ENCODE peak calls at places on chromosomes 2 and 18, in seven cellular contexts. I, Z, E, D, O, N and G are unnamed samples.

GRCh38 chr2:98084151-98084868 is 2.7 kb upstream of the VWA3B start:
- DNase-seq in I (no peak), Z (no peak), E (no peak), D (no peak), O (no peak), N (no peak), G (no peak)

GRCh38 chr2:144126302-144126701 is 393.6 kb downstream of the ZEB2 start:
- DNase-seq in I (no peak), Z (no peak), E (no peak), D (no peak), O (no peak), N (no peak), G (no peak)

GRCh38 chr2:1564506-1564905 is 151.2 kb downstream of the TPO start:
- DNase-seq in I (peak), Z (no peak), E (no peak), D (no peak), O (peak), N (no peak), G (no peak)

GRCh38 chr2:232516556-232516955 is 3.6 kb upstream of the PRSS56 start:
- DNase-seq in I (no peak), Z (no peak), E (no peak), D (no peak), O (no peak), N (no peak), G (no peak)

GRCh38 chr2:138157372-138157771 is 193.1 kb downstream of the HNMT start:
- DNase-seq in I (no peak), Z (no peak), E (no peak), D (no peak), O (no peak), N (no peak), G (no peak)

GRCh38 chr2:150376627-150377335 is 110.7 kb downstream of the RND3 start:
- DNase-seq in I (peak), Z (no peak), E (no peak), D (no peak), O (no peak), N (peak), G (no peak)

GRCh38 chr2:66305714-66306113 is 129.2 kb upstream of the MEIS1 start:
- DNase-seq in I (peak), Z (no peak), E (no peak), D (peak), O (no peak), N (peak), G (peak)

GRCh38 chr2:60855989-60856669 is 25.2 kb upstream of the REL start:
- DNase-seq in I (no peak), Z (no peak), E (no peak), D (no peak), O (no peak), N (no peak), G (no peak)

GRCh38 chr2:110764931-110765330 is 32.6 kb downstream of the ACOXL start:
- DNase-seq in I (no peak), Z (no peak), E (no peak), D (no peak), O (no peak), N (no peak), G (no peak)

GRCh38 chr2:5472673-5473072 is 219.5 kb upstream of the SOX11 start:
- DNase-seq in I (no peak), Z (no peak), E (no peak), D (no peak), O (no peak), N (no peak), G (no peak)

GRCh38 chr2:74583504-74583903 is 29.0 kb downstream of the DOK1 start:
- DNase-seq in I (no peak), Z (no peak), E (no peak), D (no peak), O (no peak), N (no peak), G (no peak)

GRCh38 chr2:185738679-185739472 is at the start of gene FSIP2:
- DNase-seq in I (peak), Z (no peak), E (peak), D (peak), O (peak), N (peak), G (peak)

GRCh38 chr2:216113572-216113971 is 4.4 kb downstream of the XRCC5 start:
- DNase-seq in I (no peak), Z (no peak), E (no peak), D (no peak), O (no peak), N (no peak), G (no peak)

GRCh38 chr2:57877811-57878572 is 168.6 kb upstream of the VRK2 start:
- DNase-seq in I (no peak), Z (no peak), E (no peak), D (no peak), O (no peak), N (no peak), G (no peak)

GRCh38 chr2:58834404-58834803 is 593.3 kb upstream of the FANCL start:
- DNase-seq in I (peak), Z (no peak), E (peak), D (no peak), O (no peak), N (no peak), G (no peak)

GRCh38 chr2:44016282-44016681 is 20.5 kb upstream of the LRPPRC start:
- DNase-seq in I (peak), Z (no peak), E (peak), D (peak), O (no peak), N (peak), G (peak)

DNA sequence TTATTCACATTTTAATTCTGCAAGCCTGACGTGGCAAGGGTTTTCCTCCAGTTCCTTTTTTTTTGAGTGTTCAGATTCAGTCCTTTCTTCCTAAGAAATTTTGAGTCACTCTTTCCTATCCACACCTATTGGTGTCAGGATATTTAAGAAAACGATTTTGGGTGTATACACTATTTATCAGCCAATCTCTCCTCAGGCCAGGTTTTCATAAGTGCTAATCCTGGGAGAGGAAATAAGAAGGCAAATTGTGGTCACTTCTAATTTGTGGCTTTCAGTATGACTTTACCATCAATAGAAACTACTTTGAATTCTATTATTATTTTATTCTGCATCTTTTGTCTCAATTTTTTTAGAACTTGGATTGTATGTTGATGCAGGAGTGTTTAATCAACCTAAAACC is 174.4 kb downstream of the DSEL start:
- DNase-seq in I (no peak), Z (no peak), E (no peak), D (no peak), O (no peak), N (no peak), G (no peak)
- TF ChIP-seq POLR2A in I (no peak), Z (no peak), E (no peak), D (no peak), O (no peak), N (no peak), G (no peak)

DNA sequence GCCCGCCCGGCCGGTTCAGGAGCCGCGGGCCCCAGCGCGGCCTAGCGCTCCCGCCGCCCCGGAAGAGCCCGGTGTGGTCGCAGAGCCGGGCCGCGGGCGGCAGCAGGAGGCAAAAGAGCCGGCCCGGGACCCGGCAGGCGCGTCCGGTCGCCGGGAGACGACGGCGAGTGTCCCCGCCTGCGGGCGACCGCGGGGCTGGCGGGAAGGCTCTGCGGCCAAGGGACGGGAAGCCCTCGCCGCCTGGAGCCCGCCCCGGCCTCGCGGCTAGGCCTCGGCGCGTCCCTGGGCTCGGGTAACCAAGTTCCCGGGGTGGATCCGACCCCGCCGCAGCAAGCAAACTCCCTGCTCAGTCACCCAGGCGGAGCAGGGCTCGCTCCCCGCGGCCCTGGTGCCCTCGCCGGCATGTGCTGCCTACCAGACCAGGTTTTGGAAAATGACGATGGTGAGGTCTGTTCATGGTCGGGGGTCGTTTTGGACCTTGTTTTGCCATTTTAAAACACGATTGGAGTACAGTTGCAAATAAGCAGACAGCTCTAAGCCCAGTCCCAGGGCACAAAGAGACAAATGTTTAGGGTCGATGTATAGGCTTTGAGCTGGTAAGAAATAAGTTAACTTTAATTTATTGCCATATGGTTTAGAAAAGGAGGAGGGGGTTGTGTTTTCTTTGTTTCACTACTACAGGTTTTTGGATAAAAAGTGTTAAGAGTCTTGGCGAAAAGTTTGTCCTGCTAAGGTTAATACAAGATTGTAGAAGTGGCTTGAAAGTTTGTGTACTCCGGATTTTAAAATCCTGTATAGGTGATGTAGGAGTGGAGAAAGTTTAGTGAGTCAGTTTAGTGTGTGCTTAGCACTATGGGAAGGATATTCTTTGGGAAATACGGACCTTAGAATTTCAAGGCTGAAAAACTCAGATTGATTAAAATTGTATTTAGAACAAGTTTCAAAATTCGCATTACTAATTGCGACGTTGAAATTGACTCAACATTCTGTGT is 1.1 kb downstream of the KCMF1 start:
- DNase-seq in I (peak), Z (peak), E (no peak), D (peak), O (peak), N (peak), G (peak)
- TF ChIP-seq POLR2A in I (no peak), Z (no peak), E (no peak), D (no peak), O (no peak), N (peak), G (no peak)

GRCh38 chr2:47077442-47078117 is 77.5 kb downstream of the STPG4 start:
- DNase-seq in I (no peak), Z (no peak), E (peak), D (no peak), O (no peak), N (no peak), G (no peak)

GRCh38 chr2:47074691-47075090 is 80.4 kb downstream of the STPG4 start:
- DNase-seq in I (no peak), Z (no peak), E (no peak), D (no peak), O (no peak), N (no peak), G (no peak)

GRCh38 chr2:47076586-47077441 is 78.3 kb downstream of the STPG4 start:
- DNase-seq in I (no peak), Z (no peak), E (no peak), D (peak), O (no peak), N (peak), G (no peak)

GRCh38 chr2:47075361-47076125 is 79.6 kb downstream of the STPG4 start:
- DNase-seq in I (no peak), Z (no peak), E (no peak), D (no peak), O (no peak), N (no peak), G (no peak)

DNA sequence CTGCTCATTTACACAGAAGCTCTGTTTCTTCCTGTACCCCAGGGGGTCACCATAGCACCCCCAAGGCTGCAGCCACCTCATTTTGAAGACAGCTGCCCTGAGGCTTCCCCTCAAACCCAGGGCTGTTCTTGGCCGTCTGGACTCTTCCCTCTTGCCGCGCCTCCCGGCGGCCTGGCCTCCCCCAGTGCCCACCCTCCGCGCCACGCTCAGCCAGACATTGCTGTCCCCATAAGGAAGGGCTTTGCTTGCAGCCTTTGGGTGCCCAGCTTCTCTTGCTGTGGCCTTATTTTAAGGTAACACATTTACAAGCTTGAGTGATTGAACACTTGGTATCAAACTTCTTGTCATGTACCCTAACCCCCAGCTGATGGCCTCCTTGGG is 79.0 kb downstream of the STPG4 start:
- DNase-seq in I (no peak), Z (no peak), E (no peak), D (no peak), O (no peak), N (no peak), G (no peak)
- TF ChIP-seq POLR2A in I (no peak), Z (no peak), E (no peak), D (no peak), O (no peak), N (no peak), G (no peak)

GRCh38 chr2:68158134-68158447 is 403 bp downstream of the PNO1 start:
- DNase-seq in I (no peak), Z (no peak), E (no peak), D (no peak), O (no peak), N (no peak), G (no peak)

GRCh38 chr2:68155618-68156017 is 2.1 kb upstream of the PNO1 start:
- DNase-seq in I (no peak), Z (no peak), E (no peak), D (no peak), O (no peak), N (no peak), G (no peak)

GRCh38 chr2:68157002-68157401 is 686 bp upstream of the PNO1 start:
- DNase-seq in I (no peak), Z (peak), E (no peak), D (no peak), O (peak), N (no peak), G (peak)

GRCh38 chr2:68156419-68156818 is 1.3 kb upstream of the PNO1 start:
- DNase-seq in I (no peak), Z (no peak), E (no peak), D (no peak), O (no peak), N (no peak), G (no peak)

DNA sequence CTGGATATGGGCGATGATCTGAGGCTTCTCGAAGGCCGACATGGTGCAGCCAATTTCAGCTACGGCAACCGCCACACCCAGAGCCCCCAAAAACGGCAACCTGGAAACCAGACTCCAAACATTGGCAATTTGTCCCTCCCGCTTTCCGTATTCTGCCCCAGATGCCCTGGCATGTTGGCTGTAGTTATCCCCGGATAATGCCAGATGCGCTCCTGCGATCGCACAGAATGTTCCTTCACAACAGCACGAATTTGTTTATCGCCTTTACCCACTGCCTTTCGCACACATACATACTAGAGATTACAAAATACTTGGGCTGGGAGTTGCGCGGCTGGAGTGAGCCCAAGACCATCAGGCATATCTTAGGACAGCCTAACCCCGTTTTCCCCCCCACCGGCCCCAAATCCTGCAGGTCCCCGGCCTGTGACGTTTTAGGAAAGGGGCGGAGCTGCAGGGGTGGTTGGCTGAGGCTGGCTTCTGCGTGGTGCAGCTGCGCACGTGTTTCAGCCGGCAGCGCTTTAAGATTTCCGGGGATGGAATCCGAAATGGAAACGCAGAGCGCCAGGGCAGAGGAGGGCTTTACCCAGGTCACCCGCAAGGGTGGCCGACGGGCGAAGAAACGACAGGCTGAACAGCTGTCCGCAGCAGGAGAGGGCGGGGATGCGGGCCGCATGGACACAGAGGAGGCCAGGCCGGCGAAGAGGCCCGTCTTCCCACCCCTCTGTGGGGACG is at the start of gene PNO1:
- DNase-seq in I (peak), Z (peak), E (peak), D (peak), O (peak), N (peak), G (peak)
- TF ChIP-seq POLR2A in I (peak), Z (no peak), E (peak), D (peak), O (no peak), N (peak), G (no peak)

DNA sequence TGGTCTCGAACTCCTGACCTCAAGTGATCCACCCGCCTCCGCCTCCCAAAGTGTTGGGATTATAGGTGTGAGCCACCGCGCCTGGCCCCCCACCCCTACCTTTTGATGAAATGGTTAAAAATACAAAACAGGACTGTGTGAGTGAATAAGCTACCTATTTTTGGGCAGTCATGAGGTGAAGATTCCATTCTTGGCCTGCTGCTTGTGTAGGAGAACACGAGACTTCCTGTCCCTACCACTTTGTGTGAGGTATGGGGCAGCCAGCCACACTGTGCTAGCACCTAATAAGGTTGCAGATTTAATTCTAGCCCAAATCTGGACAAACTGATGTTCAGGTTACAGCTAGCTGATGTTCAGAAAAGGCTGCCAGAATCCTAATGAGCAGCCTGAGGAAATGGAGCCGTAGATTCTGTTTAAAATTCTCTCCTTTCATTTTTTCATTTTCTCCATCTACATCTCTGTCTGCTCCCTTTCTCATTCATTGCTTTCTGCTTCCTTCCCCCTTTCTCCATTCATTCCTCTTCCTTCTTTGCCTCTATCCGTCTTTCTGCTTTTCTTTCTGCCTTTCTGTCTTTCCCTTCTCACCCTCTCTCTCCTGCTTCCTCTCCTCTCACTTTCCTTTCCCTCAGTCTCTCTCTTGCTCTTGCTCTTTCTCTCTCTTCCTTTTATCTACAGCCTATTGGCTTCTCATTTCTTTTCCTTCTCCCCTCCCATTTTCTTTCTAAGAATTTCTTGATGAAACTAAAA is 4.6 kb upstream of the LTBP1 start:
- DNase-seq in I (no peak), Z (no peak), E (no peak), D (no peak), O (no peak), N (no peak), G (no peak)
- TF ChIP-seq POLR2A in I (no peak), Z (no peak), E (no peak), D (no peak), O (no peak), N (no peak), G (no peak)

DNA sequence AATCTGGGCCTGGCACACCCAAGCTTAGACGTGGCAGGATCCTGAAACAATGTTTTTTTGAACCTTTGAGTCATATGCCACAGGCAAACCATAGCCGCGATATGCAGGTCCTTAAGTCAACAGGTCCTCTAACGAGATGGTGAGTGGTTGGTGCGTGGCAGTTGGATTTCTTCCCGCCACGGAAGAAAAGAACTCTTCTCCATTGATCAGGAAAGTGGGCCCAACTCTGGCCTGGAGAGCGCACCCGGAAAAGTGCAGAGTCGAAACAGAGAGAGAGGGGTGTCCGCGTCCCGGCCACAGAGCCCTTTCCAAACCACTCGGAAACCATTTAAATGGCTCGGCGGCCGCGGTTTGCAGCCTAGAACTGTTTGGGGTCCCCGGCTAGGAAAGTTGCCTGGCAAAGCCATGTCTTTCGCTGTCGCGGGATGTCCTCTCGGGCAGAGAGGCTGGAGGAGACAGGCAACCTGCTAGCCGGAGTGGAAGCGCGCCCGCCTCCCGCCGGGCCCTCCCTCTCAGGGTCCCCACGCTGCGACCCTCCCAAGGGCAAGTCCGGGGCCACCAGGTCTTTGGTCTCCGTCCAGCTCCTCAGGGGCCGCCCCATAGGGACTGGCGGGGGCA is 777 bp downstream of the GALNT3 start:
- DNase-seq in I (no peak), Z (peak), E (no peak), D (no peak), O (no peak), N (peak), G (peak)
- TF ChIP-seq POLR2A in I (no peak), Z (no peak), E (no peak), D (no peak), O (no peak), N (peak), G (no peak)

DNA sequence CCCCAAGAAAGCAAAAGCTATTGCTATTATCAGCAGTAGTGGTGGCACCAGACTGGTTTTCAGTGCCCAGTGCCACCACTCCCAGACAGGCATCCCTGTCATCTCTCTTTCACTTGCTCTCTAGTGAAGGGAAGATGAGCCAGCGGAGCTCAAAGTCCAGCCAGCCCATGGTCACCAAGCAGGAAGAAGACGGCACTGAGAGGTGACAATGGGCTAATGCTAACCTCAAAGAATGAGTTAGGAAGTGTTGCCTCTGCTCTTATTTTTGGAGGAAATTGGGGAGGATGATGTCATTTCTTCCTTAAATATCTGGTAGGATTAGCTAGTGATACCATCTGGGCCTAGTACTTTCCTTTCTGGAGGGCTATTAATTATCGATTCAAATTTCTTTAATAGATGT is 1.7 kb downstream of the SP140 start:
- DNase-seq in I (no peak), Z (no peak), E (no peak), D (no peak), O (no peak), N (no peak), G (no peak)
- TF ChIP-seq POLR2A in I (no peak), Z (no peak), E (no peak), D (no peak), O (no peak), N (no peak), G (no peak)